ENCODE peak calls at places on chromosomes 3 and 15, in eight cellular contexts. Q is body of pancreas; X is neuronal stem cell; P is SJSA1; F is HTR-8/SVneo; T is stimulated activated CD8-positive, alpha-beta memory T cell treated with anti-CD3 and anti-CD28 coated beads, Interleukin-2, amount 100 ng/mL, for 48 hours; D is frontal cortex; C is iris pigment epithelial cell. N is an unnamed sample.

GRCh38 chr3:173395073-173395411 is 2.5 kb upstream of the NLGN1 start:
- DNase-seq in C (no peak), F (no peak), D (no peak), Q (peak), X (no peak), P (no peak), T (no peak), N (peak)

GRCh38 chr3:25895031-25895430 is 105.1 kb downstream of the OXSM start:
- DNase-seq in C (no peak), F (no peak), D (no peak), Q (no peak), X (no peak), T (no peak), P (no peak), N (no peak)

GRCh38 chr3:45007091-45007490 is 19.0 kb upstream of the CLEC3B start:
- DNase-seq in D (no peak), F (no peak), Q (no peak), T (no peak), P (no peak), X (no peak), C (no peak), N (no peak)

GRCh38 chr15:31528846-31529245 is 202.2 kb downstream of the KLF13 start:
- DNase-seq in F (no peak), D (peak), T (no peak), X (no peak), P (no peak), Q (no peak), C (no peak), N (no peak)

GRCh38 chr3:123930426-123930825 is 30.6 kb downstream of the CCDC14 start:
- DNase-seq in Q (no peak), D (no peak), F (no peak), X (no peak), C (no peak), P (no peak), T (no peak), N (no peak)

GRCh38 chr15:77517579-77517978 is 96.9 kb downstream of the HMG20A start:
- DNase-seq in C (no peak), X (no peak), F (no peak), D (no peak), T (no peak), P (no peak), Q (no peak), N (no peak)

GRCh38 chr15:62324382-62324781 is 159.3 kb upstream of the C2CD4B start:
- DNase-seq in X (no peak), C (no peak), P (no peak), D (no peak), Q (no peak), F (no peak), T (no peak), N (no peak)

GRCh38 chr3:15974647-15975046 is 176.9 kb upstream of the ANKRD28 start:
- DNase-seq in F (no peak), Q (no peak), C (no peak), P (no peak), T (no peak), X (no peak), D (no peak), N (no peak)

GRCh38 chr3:137163241-137163916 is 205.6 kb downstream of the IL20RB start:
- DNase-seq in Q (peak), P (no peak), F (no peak), D (no peak), T (no peak), X (peak), C (no peak), N (no peak)

GRCh38 chr3:12194209-12194608 is 35.5 kb upstream of the TIMP4 start:
- DNase-seq in X (peak), C (peak), T (no peak), Q (no peak), P (no peak), F (no peak), D (no peak), N (no peak)

GRCh38 chr3:170493712-170494182 is 75.1 kb downstream of the CLDN11 start:
- DNase-seq in X (no peak), T (no peak), P (no peak), D (no peak), C (peak), F (no peak), Q (no peak), N (no peak)

GRCh38 chr3:157170861-157171260 is 10.9 kb upstream of the CCNL1 start:
- DNase-seq in F (no peak), T (no peak), C (no peak), P (no peak), Q (no peak), D (no peak), X (no peak), N (no peak)

GRCh38 chr3:7423995-7424394 is 563.1 kb downstream of the GRM7 start:
- DNase-seq in C (no peak), X (no peak), F (no peak), T (no peak), D (no peak), P (no peak), Q (no peak), N (no peak)

GRCh38 chr15:34436956-34437442 is 609 bp downstream of the GOLGA8A start:
- DNase-seq in F (peak), P (peak), Q (peak), T (peak), X (peak), D (no peak), C (peak), N (peak)

GRCh38 chr3:168071535-168071934 is 24.2 kb downstream of the GOLIM4 start:
- DNase-seq in T (no peak), Q (no peak), C (peak), X (no peak), P (peak), D (no peak), F (peak), N (no peak)

GRCh38 chr3:69890691-69891090 is 108.8 kb upstream of the SAMMSON start:
- DNase-seq in F (no peak), T (no peak), D (no peak), P (no peak), C (peak), X (no peak), Q (no peak), N (no peak)

GRCh38 chr3:115363071-115363470 is 216.0 kb upstream of the ZBTB20 start:
- DNase-seq in T (no peak), D (no peak), P (no peak), C (peak), Q (no peak), X (no peak), F (no peak), N (no peak)

GRCh38 chr15:90327313-90327712 is 24.8 kb upstream of the ZNF774 start:
- DNase-seq in D (no peak), F (no peak), Q (no peak), T (no peak), P (no peak), X (no peak), C (peak), N (no peak)

GRCh38 chr3:112974894-112975293 is at the start of gene CD200R1:
- DNase-seq in Q (no peak), C (no peak), X (no peak), F (no peak), T (no peak), D (no peak), P (no peak), N (no peak)

GRCh38 chr3:128390867-128391266 is 75.8 kb downstream of the DNAJB8 start:
- DNase-seq in F (no peak), D (no peak), C (no peak), Q (no peak), T (no peak), P (no peak), X (no peak), N (no peak)

GRCh38 chr3:192207661-192208060 is 519.7 kb downstream of the FGF12 start:
- DNase-seq in D (no peak), C (no peak), P (no peak), X (no peak), Q (peak), F (no peak), T (no peak), N (no peak)

GRCh38 chr3:13076255-13076654 is 3.0 kb upstream of the IQSEC1 start:
- DNase-seq in Q (no peak), C (no peak), T (no peak), X (no peak), D (no peak), P (no peak), F (no peak), N (no peak)

GRCh38 chr15:68465861-68466560 is 34.0 kb upstream of the ITGA11 start:
- DNase-seq in X (no peak), C (no peak), T (no peak), F (no peak), D (no peak), Q (no peak), P (no peak), N (no peak)

GRCh38 chr3:191774485-191774884 is 313.5 kb downstream of the PYDC2 start:
- DNase-seq in T (no peak), X (no peak), D (no peak), Q (no peak), C (peak), F (peak), P (no peak), N (no peak)

GRCh38 chr3:100087203-100087602 is 27.1 kb downstream of the FILIP1L start:
- DNase-seq in F (no peak), C (peak), D (no peak), Q (no peak), P (no peak), X (no peak), T (no peak), N (no peak)

N was measured in HAP-1.